ENCODE peak calls at places on chromosomes 3 and 15, in nine cellular contexts. O is A549, K is H1, L is transverse colon, F is suprapubic skin, I is sigmoid colon, P is K562, Z is ovary, V is HepG2. A is an unnamed sample.
A peak's percentile ranks its signal among the peaks of the same experiment; 100 is the strongest.

GRCh38 chr3:10189557-10190374 is 25.0 kb downstream of the IRAK2 start:
- DNase-seq in P (no peak), K (no peak), L (peak; percentile 78), F (peak; percentile 93), Z (peak; percentile 52), O (peak; percentile 36), V (no peak), I (peak; percentile 95), A (peak; percentile 89)

GRCh38 chr3:130635285-130635684 is 111.3 kb downstream of the PIK3R4 start:
- DNase-seq in Z (no peak), L (no peak), O (no peak), P (no peak), F (no peak), K (no peak), I (no peak), V (no peak), A (no peak)

GRCh38 chr3:18393906-18394305 is 31.2 kb downstream of the SATB1 start:
- DNase-seq in Z (no peak), L (no peak), O (no peak), F (no peak), P (no peak), V (no peak), K (no peak), I (no peak), A (no peak)

GRCh38 chr3:130636480-130637234 is 110.0 kb downstream of the PIK3R4 start:
- DNase-seq in L (no peak), F (no peak), I (no peak), V (no peak), O (no peak), P (no peak), Z (no peak), K (no peak), A (no peak)

GRCh38 chr3:170410428-170411029 is 8.1 kb upstream of the CLDN11 start:
- DNase-seq in F (no peak), Z (no peak), K (no peak), I (no peak), P (no peak), V (no peak), O (peak; percentile 36), L (no peak), A (no peak)

GRCh38 chr15:60914360-60914759 is 314.7 kb downstream of the RORA start:
- DNase-seq in Z (no peak), O (no peak), F (no peak), L (no peak), K (no peak), P (no peak), I (no peak), V (no peak), A (no peak)

GRCh38 chr15:57144448-57144847 is 226.0 kb downstream of the TCF12 start:
- DNase-seq in K (no peak), F (no peak), V (no peak), Z (no peak), P (no peak), I (no peak), L (no peak), O (no peak), A (no peak)

GRCh38 chr3:118089563-118089962 is 945.1 kb downstream of the IGSF11 start:
- DNase-seq in F (no peak), O (no peak), V (no peak), I (no peak), P (no peak), L (no peak), K (no peak), Z (no peak), A (no peak)

GRCh38 chr3:126212629-126213375 is 32.4 kb upstream of the ALDH1L1 start:
- DNase-seq in O (peak; percentile 21), I (peak; percentile 72), P (peak; percentile 7), V (peak; percentile 29), Z (peak; percentile 57), L (peak; percentile 15), F (no peak), K (peak; percentile 43), A (peak; percentile 32)

GRCh38 chr3:169812844-169813677 is at the start of the genes LRRC34 and LRRIQ4:
- DNase-seq in V (no peak), P (no peak), F (peak; percentile 89), I (peak; percentile 87), K (peak; percentile 83), O (no peak), Z (peak; percentile 68), L (peak; percentile 82), A (peak; percentile 69)

GRCh38 chr3:184583345-184584000 is 21.9 kb downstream of the EPHB3 start:
- DNase-seq in L (no peak), Z (peak; percentile 69), P (peak; percentile 59), O (no peak), I (no peak), V (no peak), F (no peak), K (no peak), A (no peak)

GRCh38 chr3:148990211-148990610 is 1.1 kb upstream of the GYG1 start:
- DNase-seq in I (no peak), K (no peak), P (no peak), V (no peak), Z (no peak), F (no peak), O (no peak), L (no peak), A (no peak)

GRCh38 chr3:141482250-141482937 is 4.4 kb upstream of the RASA2 start:
- DNase-seq in L (no peak), F (no peak), V (peak; percentile 90), Z (no peak), O (peak; percentile 75), P (no peak), I (no peak), K (no peak), A (no peak)

GRCh38 chr3:104750581-104750980 is 616.1 kb upstream of the ALCAM start:
- DNase-seq in O (no peak), P (no peak), F (no peak), V (no peak), K (no peak), I (no peak), Z (no peak), L (no peak), A (no peak)

GRCh38 chr3:193963808-193964516 is 172.0 kb upstream of the HES1 start:
- DNase-seq in I (no peak), L (no peak), K (no peak), V (no peak), F (no peak), O (no peak), P (no peak), Z (no peak), A (no peak)

GRCh38 chr3:20054549-20054987 is 14.3 kb downstream of the KAT2B start:
- DNase-seq in O (peak; percentile 92), L (peak; percentile 64), K (no peak), V (peak; percentile 78), Z (no peak), I (peak; percentile 69), P (no peak), F (no peak), A (peak; percentile 62)

GRCh38 chr15:36332301-36332700 is 247.1 kb upstream of the CDIN1 start:
- DNase-seq in Z (no peak), L (no peak), I (no peak), K (no peak), V (no peak), P (no peak), F (no peak), O (no peak), A (no peak)

GRCh38 chr3:141877911-141878310 is 1.5 kb downstream of the ATP1B3 start:
- DNase-seq in P (no peak), F (no peak), Z (no peak), L (no peak), O (peak; percentile 29), V (no peak), K (no peak), I (no peak), A (no peak)

GRCh38 chr15:22895465-22896190 is 57.2 kb downstream of the NIPA2 start:
- DNase-seq in L (peak; percentile 71), O (peak; percentile 91), F (no peak), Z (no peak), P (peak; percentile 51), V (no peak), I (no peak), K (no peak), A (peak; percentile 60)

GRCh38 chr15:59632714-59633113 is 21.1 kb downstream of the GCNT3 start:
- DNase-seq in O (peak; percentile 54), Z (no peak), F (no peak), L (no peak), V (peak; percentile 19), K (peak; percentile 33), P (no peak), I (no peak), A (no peak)
- TF ChIP-seq CTCF in O (peak; percentile 63), Z (no peak), F (no peak), L (no peak), V (peak; percentile 57), K (peak; percentile 81), P (peak; percentile 57), I (no peak), A (no peak)

DNA sequence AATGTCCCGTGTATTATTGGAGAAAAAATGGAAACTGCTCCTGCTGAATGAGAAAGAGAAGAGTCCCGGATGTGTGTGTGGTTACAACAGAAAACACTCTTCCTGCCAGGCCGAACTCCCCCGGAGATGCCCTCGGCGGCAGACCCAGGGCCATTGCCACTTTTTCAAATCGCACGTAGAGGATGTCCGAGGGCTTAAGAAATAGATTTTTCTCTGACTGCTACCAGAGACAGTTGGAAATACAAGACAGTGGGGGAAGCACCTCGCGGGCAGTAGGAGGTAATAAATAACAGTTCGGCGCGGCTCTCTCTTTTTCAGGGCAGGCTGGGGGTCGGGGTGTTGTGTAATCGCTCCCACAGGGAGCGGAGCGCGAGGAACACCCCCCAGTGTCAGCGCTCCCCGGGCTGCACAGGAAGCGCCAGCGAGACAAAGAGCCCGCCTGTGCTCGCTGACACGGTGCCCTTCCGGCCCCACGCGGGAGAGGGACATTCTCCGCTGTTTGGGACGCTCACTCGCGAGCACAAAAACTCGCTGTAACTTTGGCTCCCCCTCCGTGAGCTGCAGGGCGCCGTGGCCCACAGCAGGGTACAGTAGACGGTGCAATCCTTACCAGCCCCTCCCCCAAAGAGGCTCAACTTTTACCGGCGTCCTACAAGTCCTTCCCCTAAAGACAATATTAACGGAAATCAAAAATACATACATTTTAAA is 1.1 kb downstream of the VGLL4 start:
- DNase-seq in L (peak; percentile 71), P (peak; percentile 67), F (peak; percentile 89), I (peak; percentile 90), K (no peak), O (peak; percentile 62), Z (peak; percentile 86), V (peak; percentile 70), A (peak; percentile 58)
- TF ChIP-seq EP300 in L (no peak), P (no peak), F (no peak), I (no peak), K (no peak), O (no peak), Z (peak; percentile 36), V (no peak), A (no peak)

DNA sequence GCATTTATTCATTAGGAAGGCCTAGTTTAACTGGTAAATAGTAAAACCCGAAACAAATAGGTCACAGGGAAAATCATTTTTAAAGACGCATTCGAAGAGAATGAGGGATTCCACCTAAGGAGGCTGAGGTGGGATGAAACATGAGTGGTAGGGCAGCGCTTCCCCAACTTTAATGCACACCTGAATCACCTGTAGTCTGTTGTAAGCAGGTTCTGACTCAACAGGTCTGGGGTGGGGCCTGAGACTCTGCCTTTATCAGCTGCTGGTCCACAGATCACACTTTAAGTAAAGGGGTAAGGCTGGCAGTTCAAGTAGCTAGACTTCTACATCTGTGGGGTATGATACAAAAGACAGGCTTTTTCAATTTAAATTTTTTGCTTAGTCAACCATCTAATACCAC is 223.5 kb upstream of the UBE2E2 start:
- DNase-seq in P (no peak), I (no peak), Z (no peak), L (no peak), K (no peak), F (no peak), V (no peak), O (no peak), A (no peak)
- H3K4me3 ChIP-seq in P (no peak overlapping the region), I (no peak overlapping the region), Z (no peak overlapping the region), L (no peak overlapping the region), K (no peak overlapping the region), F (no peak overlapping the region), V (no peak overlapping the region), O (no peak overlapping the region), A (no peak overlapping the region)

GRCh38 chr3:61877359-61877770 is 316.0 kb downstream of the PTPRG start:
- DNase-seq in F (no peak), O (peak; percentile 3), V (peak; percentile 25), Z (no peak), I (no peak), K (no peak), L (no peak), P (no peak), A (no peak)
- TF ChIP-seq CTCF in F (no peak), O (no peak), V (peak; percentile 38), Z (no peak), I (no peak), K (no peak), L (peak; percentile 9), P (no peak), A (no peak)